ENCODE peak calls at places on chromosome 4, in four cellular contexts. T is OCI-LY7; L is CD8-positive, alpha-beta T cell; A is epithelial cell of proximal tubule. Y is an unnamed sample.

GRCh38 chr4:89216866-89217265 is 90.7 kb downstream of the GPRIN3 start:
- DNase-seq in T (no peak), A (no peak), L (no peak), Y (no peak)

GRCh38 chr4:173520921-173521473 is 9.0 kb downstream of the HAND2 start:
- DNase-seq in L (no peak), T (no peak), A (no peak), Y (no peak)

GRCh38 chr4:8046925-8047541 is 107.4 kb upstream of the AFAP1 start:
- DNase-seq in T (no peak), L (peak; percentile 47), A (no peak), Y (no peak)

GRCh38 chr4:95761441-95761840 is 78.5 kb upstream of the PDHA2 start:
- DNase-seq in T (no peak), A (no peak), L (no peak), Y (no peak)

GRCh38 chr4:46878641-46879040 is 30.4 kb downstream of the COX7B2 start:
- DNase-seq in A (no peak), L (no peak), T (no peak), Y (no peak)

GRCh38 chr4:2417765-2418651 is at the start of gene ZFYVE28:
- DNase-seq in T (no peak), A (no peak), L (no peak), Y (no peak)

GRCh38 chr4:95732061-95732460 is 107.8 kb upstream of the PDHA2 start:
- DNase-seq in T (no peak), A (peak; percentile 82), L (no peak), Y (no peak)

GRCh38 chr4:93084599-93085305 is 743.8 kb upstream of the ATOH1 start:
- DNase-seq in T (no peak), L (no peak), A (no peak), Y (no peak)

GRCh38 chr4:133190098-133190497 is 41.0 kb downstream of the PCDH10 start:
- DNase-seq in T (no peak), L (no peak), A (no peak), Y (no peak)

GRCh38 chr4:43776371-43776770 is 672.2 kb downstream of the KCTD8 start:
- DNase-seq in L (no peak), T (peak; percentile 28), A (no peak), Y (no peak)

GRCh38 chr4:147198411-147199051 is 252.9 kb upstream of the TTC29 start:
- DNase-seq in T (no peak), L (no peak), A (no peak), Y (no peak)

GRCh38 chr4:37667197-37668100 is 18.7 kb downstream of the RELL1 start:
- DNase-seq in T (no peak), L (no peak), A (no peak), Y (no peak)

GRCh38 chr4:163489929-163490328 is 4.6 kb upstream of the TMA16 start:
- DNase-seq in T (no peak), A (no peak), L (no peak), Y (no peak)

GRCh38 chr4:24856586-24856985 is 56.3 kb downstream of the CCDC149 start:
- DNase-seq in L (no peak), A (no peak), T (no peak), Y (no peak)

GRCh38 chr4:147327322-147327721 is 153.6 kb upstream of the EDNRA start:
- DNase-seq in A (no peak), L (no peak), T (no peak), Y (no peak)

GRCh38 chr4:99943904-99944437 is 2.4 kb downstream of the DNAJB14 start:
- DNase-seq in A (no peak), T (no peak), L (no peak), Y (no peak)

GRCh38 chr4:70778888-70779422 is 57.2 kb downstream of the RUFY3 start:
- DNase-seq in L (no peak), T (no peak), A (no peak), Y (no peak)

GRCh38 chr4:47705326-47705981 is 132.4 kb downstream of the CORIN start:
- DNase-seq in T (peak; percentile 42), A (no peak), L (no peak), Y (no peak)

GRCh38 chr4:1342003-1342402 is 5.0 kb upstream of the UVSSA start:
- DNase-seq in A (no peak), L (no peak), T (no peak), Y (no peak)

GRCh38 chr4:155705664-155706063 is 39.0 kb downstream of the GUCY1A1 start:
- DNase-seq in L (no peak), A (peak; percentile 86), T (no peak), Y (no peak)

GRCh38 chr4:138953962-138954371 is 61.6 kb upstream of the NOCT start:
- DNase-seq in T (no peak), A (peak; percentile 79), L (no peak), Y (no peak)

GRCh38 chr4:13541720-13542576 is 2.4 kb downstream of the NKX3-2 start:
- DNase-seq in L (peak; percentile 29), A (no peak), T (no peak), Y (no peak)

GRCh38 chr4:111601671-111602070 is 543.6 kb upstream of the FAM241A start:
- DNase-seq in L (no peak), A (no peak), T (no peak), Y (no peak)

GRCh38 chr4:111605111-111605510 is 540.1 kb upstream of the FAM241A start:
- DNase-seq in L (no peak), A (no peak), T (no peak), Y (no peak)

DNA sequence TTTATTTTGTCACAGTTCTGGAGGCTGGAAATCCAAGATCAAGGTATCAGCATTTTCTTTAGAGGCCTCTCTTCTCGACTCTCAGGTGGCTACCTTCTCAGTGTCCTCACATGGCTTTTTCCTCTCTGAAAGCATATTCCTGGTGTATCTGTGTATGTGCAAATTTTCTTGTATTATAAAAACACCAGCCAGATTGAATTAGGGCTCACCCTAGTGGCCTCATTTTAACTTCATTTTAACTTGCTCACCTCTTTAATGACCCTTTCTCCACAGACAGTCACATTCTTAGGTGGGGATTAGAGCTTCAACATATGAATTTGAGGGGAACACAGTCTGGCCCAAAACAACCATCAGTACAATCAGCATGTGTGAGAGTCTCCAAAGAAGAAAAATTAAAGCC is 542.4 kb upstream of the FAM241A start:
- DNase-seq in A (no peak), L (no peak), T (no peak), Y (no peak)
- TF ChIP-seq CTCF in A (peak; percentile 25), L (no peak), T (peak; percentile 63), Y (no peak)

GRCh38 chr4:154293427-154293826 is 198.2 kb downstream of the DCHS2 start:
- DNase-seq in T (no peak), A (no peak), L (no peak), Y (no peak)

GRCh38 chr4:154294951-154295350 is 196.6 kb downstream of the DCHS2 start:
- DNase-seq in L (no peak), T (no peak), A (no peak), Y (no peak)

DNA sequence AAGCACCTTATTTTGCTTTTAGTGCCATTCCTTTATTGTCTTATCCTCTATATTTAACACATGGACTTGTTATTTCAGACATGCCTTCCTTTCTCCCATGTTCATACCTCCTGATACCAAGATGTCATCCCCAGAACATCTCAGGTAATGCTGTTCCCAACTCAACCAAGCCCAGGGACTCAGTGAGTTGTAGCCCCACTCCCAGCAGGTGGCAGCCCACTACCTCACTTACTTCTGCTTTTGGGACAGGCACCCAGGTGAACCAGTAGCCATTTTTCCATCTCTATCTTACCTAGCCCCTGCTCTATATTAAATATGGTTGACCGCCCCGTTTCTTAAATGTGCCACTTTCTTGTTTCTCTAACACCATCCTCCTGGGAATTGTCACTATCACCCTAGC is 199.0 kb downstream of the DCHS2 start:
- DNase-seq in T (peak; percentile 8), A (no peak), L (no peak), Y (no peak)
- TF ChIP-seq CTCF in T (peak; percentile 51), A (no peak), L (no peak), Y (no peak)

GRCh38 chr4:340011-340410 is 2.4 kb downstream of the ZNF141 start:
- DNase-seq in L (no peak), A (no peak), T (peak; percentile 15), Y (no peak)
- TF ChIP-seq CTCF in L (no peak), A (peak; percentile 20), T (peak; percentile 45), Y (peak; percentile 14)

GRCh38 chr4:120809518-120809917 is 113.0 kb downstream of the PRDM5 start:
- DNase-seq in A (no peak), T (peak; percentile 24), L (no peak), Y (no peak)
- TF ChIP-seq CTCF in A (peak; percentile 47), T (peak; percentile 84), L (no peak), Y (peak; percentile 22)

DNA sequence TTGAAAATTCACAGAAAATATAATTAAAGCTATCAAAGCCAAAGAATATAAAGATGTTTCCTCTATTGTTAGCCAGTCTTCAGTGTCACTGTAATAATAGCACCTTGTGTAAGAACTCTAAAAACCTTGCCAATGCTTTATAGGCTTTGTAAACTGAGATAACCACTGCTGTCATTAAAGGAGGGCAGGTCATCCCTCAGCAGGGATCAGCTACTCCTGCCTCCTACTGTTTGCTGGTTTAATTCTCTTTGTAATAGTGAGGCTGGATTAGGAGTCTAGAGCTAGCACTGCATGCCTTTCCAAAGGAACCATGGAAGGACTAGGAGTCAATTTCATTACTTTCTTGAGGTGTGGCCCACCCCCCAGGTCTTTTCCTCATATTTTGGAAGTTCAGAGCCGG is 46.2 kb downstream of the FHIP1A start:
- DNase-seq in A (no peak), L (no peak), T (no peak), Y (no peak)
- TF ChIP-seq CTCF in A (no peak), L (no peak), T (no peak), Y (no peak)

Y was measured in osteocyte.